ENCODE peak calls at places on chromosomes 1 and 21, in ten cellular contexts. B is spleen, O is AG04450, M is foreskin keratinocyte, E is body of pancreas, I is fibroblast of lung, J is PC-9, N is esophagus muscularis mucosa, G is dorsolateral prefrontal cortex, Q is H9. Y is an unnamed sample.

GRCh38 chr1:108817016-108817415 is 39.9 kb downstream of the AKNAD1 start:
- DNase-seq in B (no peak), O (no peak), M (peak), E (peak), I (peak), J (peak), N (no peak), G (peak), Q (no peak), Y (no peak)

GRCh38 chr1:116325922-116326321 is 47.1 kb upstream of the ATP1A1 start:
- DNase-seq in B (no peak), O (no peak), M (no peak), E (no peak), I (no peak), J (no peak), N (no peak), G (no peak), Q (no peak), Y (no peak)

GRCh38 chr1:209853677-209854076 is 25.9 kb downstream of the UTP25 start:
- DNase-seq in B (no peak), O (no peak), M (no peak), E (no peak), I (no peak), J (no peak), N (no peak), G (no peak), Q (no peak), Y (no peak)

GRCh38 chr1:30267046-30267445 is 456.3 kb downstream of the MATN1 start:
- DNase-seq in B (peak), O (no peak), M (no peak), E (no peak), I (no peak), J (no peak), N (no peak), G (no peak), Q (no peak), Y (no peak)

GRCh38 chr1:16980473-16981268 is at the start of gene MFAP2:
- DNase-seq in B (no peak), O (no peak), M (peak), E (peak), I (peak), J (no peak), N (no peak), G (no peak), Q (peak), Y (no peak)

GRCh38 chr21:39852726-39853510 is 14.3 kb upstream of the PCP4 start:
- DNase-seq in B (no peak), O (no peak), M (no peak), E (no peak), I (no peak), J (no peak), N (peak), G (no peak), Q (no peak), Y (no peak)

GRCh38 chr1:225754940-225755635 is 22.5 kb upstream of the SRP9 start:
- DNase-seq in B (peak), O (peak), M (peak), E (peak), I (peak), J (peak), N (no peak), G (no peak), Q (no peak), Y (no peak)

GRCh38 chr1:171941920-171942319 is 100.6 kb downstream of the DNM3 start:
- DNase-seq in B (no peak), O (no peak), M (no peak), E (no peak), I (no peak), J (no peak), N (no peak), G (no peak), Q (no peak), Y (no peak)

GRCh38 chr1:208086116-208086515 is 158.1 kb downstream of the PLXNA2 start:
- DNase-seq in B (no peak), O (no peak), M (peak), E (no peak), I (peak), J (no peak), N (no peak), G (no peak), Q (no peak), Y (no peak)

GRCh38 chr1:199959033-199959774 is 68.3 kb upstream of the NR5A2 start:
- DNase-seq in B (peak), O (no peak), M (no peak), E (no peak), I (no peak), J (no peak), N (no peak), G (no peak), Q (no peak), Y (no peak)

GRCh38 chr1:222911866-222912265 is 97.0 kb downstream of the DISP1 start:
- DNase-seq in B (no peak), O (no peak), M (no peak), E (no peak), I (peak), J (no peak), N (no peak), G (no peak), Q (no peak), Y (no peak)

GRCh38 chr21:45542667-45543370 is 579 bp upstream of the SLC19A1 start:
- DNase-seq in B (peak), O (no peak), M (no peak), E (peak), I (no peak), J (no peak), N (no peak), G (no peak), Q (peak), Y (peak)

GRCh38 chr1:53197301-53198205 is 929 bp downstream of the CPT2 start:
- DNase-seq in B (no peak), O (no peak), M (peak), E (no peak), I (peak), J (no peak), N (no peak), G (no peak), Q (no peak), Y (no peak)

GRCh38 chr1:41862411-41863221 is 56.1 kb downstream of the HIVEP3 start:
- DNase-seq in B (no peak), O (no peak), M (peak), E (no peak), I (peak), J (peak), N (no peak), G (peak), Q (no peak), Y (no peak)

GRCh38 chr1:204348722-204349121 is 11.0 kb downstream of the PLEKHA6 start:
- DNase-seq in B (peak), O (no peak), M (no peak), E (peak), I (peak), J (no peak), N (no peak), G (no peak), Q (no peak), Y (no peak)

DNA sequence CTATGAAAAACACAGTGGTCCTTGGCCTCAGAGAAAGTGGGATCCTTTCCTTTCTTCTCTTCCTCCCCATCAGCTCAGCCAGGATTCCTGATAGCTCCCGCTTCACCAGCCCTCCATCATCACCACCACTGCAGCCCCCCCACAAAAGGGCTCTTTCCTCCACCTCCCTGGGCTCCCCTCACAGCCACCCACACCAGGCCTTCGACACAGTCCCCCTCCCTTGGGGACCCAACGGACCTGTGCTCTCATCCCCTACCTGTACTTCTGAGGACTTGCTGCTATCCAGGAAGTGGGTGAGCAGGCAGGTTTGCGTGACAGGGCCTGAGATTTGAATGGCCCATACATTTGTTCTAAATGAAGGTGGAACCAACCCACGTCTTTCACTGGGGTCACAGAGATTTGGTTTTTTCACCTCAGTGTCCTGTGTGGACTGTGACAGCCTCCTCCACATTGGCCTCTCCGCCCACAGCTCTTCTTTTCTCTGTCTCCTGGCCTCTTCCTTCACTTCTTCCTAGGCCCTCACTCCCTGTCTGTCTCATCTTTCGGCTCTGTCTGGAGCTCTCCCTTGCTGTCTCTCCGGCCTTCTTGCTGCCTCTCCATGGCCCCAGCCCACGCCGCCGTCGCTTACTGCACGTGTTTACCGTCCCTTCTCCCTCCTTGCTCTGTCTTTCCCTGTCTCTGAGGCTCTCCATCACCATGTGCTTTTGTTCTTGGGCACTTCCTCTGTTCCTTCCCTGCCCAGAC is 238.6 kb downstream of the FOXD2 start:
- DNase-seq in B (peak), O (no peak), M (no peak), E (no peak), I (no peak), J (no peak), N (no peak), G (no peak), Q (peak), Y (peak)
- H3K27ac ChIP-seq in B (no peak), O (no peak), M (no peak), E (no peak), I (no peak), J (no peak), N (no peak), G (no peak), Q (no peak), Y (no peak)

DNA sequence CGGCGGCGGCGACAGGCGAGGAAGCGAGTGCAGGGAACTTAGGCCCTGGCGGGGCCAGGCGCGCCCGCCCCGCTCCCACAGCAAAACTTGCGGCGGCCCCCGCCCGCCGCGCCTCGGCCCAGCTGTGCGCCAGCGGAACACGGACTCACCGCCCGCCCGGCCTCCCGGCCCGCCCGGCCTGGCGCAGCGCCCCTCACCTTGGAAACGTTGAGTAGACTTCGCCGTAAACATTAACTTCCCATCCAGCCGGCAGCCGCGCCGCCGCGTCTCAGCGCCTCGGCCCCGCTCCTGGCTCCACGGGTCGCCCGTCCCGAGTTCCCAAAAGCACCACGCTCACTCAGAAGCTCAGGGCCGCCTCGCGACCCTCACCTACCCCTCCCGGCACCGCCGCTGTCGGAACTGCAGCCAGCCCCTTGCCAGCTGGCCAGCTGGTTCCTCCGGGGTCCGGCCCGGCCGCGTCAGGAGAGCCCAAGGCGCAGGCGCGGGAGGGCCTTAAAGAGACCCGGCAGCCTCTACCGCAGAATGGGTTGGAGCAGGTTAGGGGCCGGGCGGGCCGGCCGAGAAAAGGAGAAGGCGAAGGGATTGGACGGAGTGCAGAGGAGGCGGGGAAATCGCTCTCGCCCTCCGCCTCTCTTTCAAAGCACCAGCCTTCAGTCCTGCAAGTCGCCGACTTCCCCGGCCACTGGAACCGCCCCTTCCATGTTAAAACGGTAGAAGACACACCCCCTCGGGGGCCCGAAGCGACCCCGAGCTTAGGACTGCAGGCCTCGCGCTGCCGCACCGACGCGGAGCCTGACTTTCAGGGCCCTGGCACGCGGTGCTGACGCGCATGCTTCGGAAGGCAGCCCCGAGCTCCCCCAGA is at the start of gene EVI5:
- DNase-seq in B (peak), O (peak), M (peak), E (peak), I (peak), J (peak), N (peak), G (peak), Q (peak), Y (no peak)
- TF ChIP-seq CTCF in B (peak), O (no peak), M (no peak), E (no peak), I (no peak), J (no peak), N (no peak), G (no peak), Q (no peak), Y (no peak)

DNA sequence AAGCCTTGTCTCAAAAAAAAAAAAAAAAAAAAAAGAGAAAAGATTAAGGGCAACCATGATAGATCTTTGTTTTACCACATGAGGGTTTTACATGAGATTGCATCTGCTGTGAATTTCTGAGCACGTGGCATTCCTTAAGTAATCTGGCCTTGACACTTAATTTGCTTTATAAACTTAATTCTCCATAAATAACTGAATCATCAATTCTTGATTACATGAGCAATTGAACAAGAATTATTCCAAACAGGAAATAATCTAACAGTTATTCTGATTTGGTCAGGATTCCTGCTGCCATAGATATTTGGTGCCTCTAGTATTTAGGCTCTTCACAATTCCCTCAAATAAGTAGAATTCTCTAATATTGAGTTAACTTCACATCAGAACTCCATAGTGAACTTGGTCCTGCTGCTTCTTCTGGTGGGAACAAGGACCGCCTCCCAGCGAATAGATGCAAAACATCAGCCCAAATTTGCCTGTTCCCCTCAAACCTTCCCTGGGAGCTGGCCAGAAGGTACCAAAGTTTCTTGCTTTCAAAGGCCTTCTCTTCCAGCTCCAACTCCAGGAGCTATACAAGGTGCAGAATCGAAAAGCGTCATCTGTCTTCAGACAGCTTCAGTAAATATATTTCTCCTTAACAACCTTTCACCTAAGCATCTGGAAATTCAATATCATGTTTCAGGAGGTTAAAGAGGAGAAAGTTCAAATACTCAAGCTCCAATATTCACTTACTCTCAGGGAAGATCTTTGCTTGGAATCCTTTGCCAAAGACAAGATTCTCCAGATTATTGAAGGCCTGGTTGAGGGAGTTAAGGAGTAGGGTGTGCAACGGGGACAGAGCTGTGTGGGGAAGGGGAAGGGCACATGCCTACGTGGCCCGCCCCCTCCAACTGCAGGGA is 1.0 kb downstream of the KRTCAP2 start:
- DNase-seq in B (peak), O (no peak), M (no peak), E (no peak), I (no peak), J (no peak), N (peak), G (no peak), Q (no peak), Y (peak)
- H3K27ac ChIP-seq in B (peak), O (peak), M (peak), E (peak), I (peak), J (peak), N (peak), G (peak), Q (no peak), Y (peak)

GRCh38 chr1:241800640-241801039 is 47.4 kb upstream of the EXO1 start:
- DNase-seq in B (no peak), O (no peak), M (no peak), E (no peak), I (no peak), J (no peak), N (no peak), G (no peak), Q (no peak), Y (no peak)

GRCh38 chr1:241799414-241799813 is 48.6 kb upstream of the EXO1 start:
- DNase-seq in B (no peak), O (peak), M (no peak), E (no peak), I (no peak), J (no peak), N (no peak), G (no peak), Q (no peak), Y (no peak)

GRCh38 chr1:241808265-241808664 is 39.7 kb upstream of the EXO1 start:
- DNase-seq in B (no peak), O (no peak), M (no peak), E (no peak), I (no peak), J (no peak), N (no peak), G (no peak), Q (no peak), Y (no peak)

DNA sequence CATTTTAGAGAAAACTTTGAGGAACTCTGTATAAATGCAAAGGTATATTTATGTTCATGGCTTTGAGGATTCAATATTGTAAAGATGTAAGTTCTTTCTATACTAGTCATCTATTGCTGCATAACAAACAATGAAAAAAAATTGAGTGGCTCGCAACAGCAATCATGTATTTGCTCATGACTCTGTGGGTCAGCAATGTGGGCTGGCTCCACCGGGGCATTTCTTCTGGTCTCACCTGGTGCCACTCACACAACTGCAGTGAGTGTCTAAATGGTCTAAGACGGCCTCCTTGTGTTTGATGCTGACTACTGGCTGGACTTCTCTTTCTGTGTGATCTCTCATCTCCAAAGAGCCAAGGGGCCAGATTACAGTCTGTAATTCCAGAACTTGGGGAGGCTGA is 45.2 kb upstream of the EXO1 start:
- DNase-seq in B (no peak), O (no peak), M (peak), E (no peak), I (no peak), J (peak), N (no peak), G (no peak), Q (no peak), Y (no peak)
- TF ChIP-seq CTCF in B (no peak), O (no peak), M (no peak), E (no peak), I (no peak), J (no peak), N (no peak), G (no peak), Q (no peak), Y (no peak)

GRCh38 chr1:20684651-20685050 is 23.5 kb upstream of the DDOST start:
- DNase-seq in B (no peak), O (no peak), M (no peak), E (no peak), I (no peak), J (no peak), N (no peak), G (no peak), Q (no peak), Y (no peak)

GRCh38 chr1:20683614-20684013 is 22.4 kb upstream of the DDOST start:
- DNase-seq in B (no peak), O (no peak), M (no peak), E (no peak), I (no peak), J (no peak), N (no peak), G (no peak), Q (no peak), Y (no peak)

GRCh38 chr1:20684050-20684620 is 23.0 kb upstream of the DDOST start:
- DNase-seq in B (no peak), O (no peak), M (no peak), E (no peak), I (no peak), J (no peak), N (no peak), G (no peak), Q (no peak), Y (no peak)

GRCh38 chr1:20681999-20682398 is 20.8 kb upstream of the DDOST start:
- DNase-seq in B (no peak), O (no peak), M (no peak), E (no peak), I (no peak), J (no peak), N (no peak), G (no peak), Q (no peak), Y (no peak)

GRCh38 chr1:20682571-20683236 is 21.5 kb upstream of the DDOST start:
- DNase-seq in B (no peak), O (no peak), M (no peak), E (no peak), I (no peak), J (no peak), N (no peak), G (peak), Q (no peak), Y (no peak)
- H3K27ac ChIP-seq in B (peak), O (no peak), M (no peak), E (no peak), I (no peak), J (no peak), N (no peak), G (peak), Q (no peak), Y (no peak)

Y was measured in vagina.